ENCODE peak calls at places on chromosomes 3 and 15, in seven cellular contexts. H is HL-60, M is nephron progenitor cell, J is neural progenitor cell, X is GM12892, P is GM23248, U is AG09319. K is an unnamed sample.

GRCh38 chr3:187951452-187952190 is 202.3 kb upstream of the LPP start:
- DNase-seq in H (peak; percentile 85), U (no peak), X (no peak), M (no peak), J (no peak), P (peak; percentile 8), K (no peak)

GRCh38 chr15:70379134-70379533 is 281.4 kb upstream of the TLE3 start:
- DNase-seq in M (no peak), J (no peak), U (no peak), X (no peak), P (no peak), H (no peak), K (no peak)

GRCh38 chr3:12287727-12288465 is 974 bp upstream of the PPARG start:
- DNase-seq in M (peak; percentile 67), P (peak; percentile 63), X (peak; percentile 3), H (no peak), J (peak; percentile 78), U (no peak), K (peak; percentile 62)

GRCh38 chr3:9932535-9932842 is 1.1 kb upstream of the CRELD1 start:
- DNase-seq in P (no peak), M (no peak), J (no peak), X (no peak), H (no peak), U (no peak), K (no peak)

GRCh38 chr3:72071624-72072023 is 286.7 kb upstream of the PROK2 start:
- DNase-seq in P (no peak), H (no peak), X (no peak), M (no peak), J (no peak), U (no peak), K (no peak)

GRCh38 chr3:84904819-84905555 is 53.8 kb upstream of the CADM2 start:
- DNase-seq in X (no peak), H (no peak), J (peak; percentile 23), M (no peak), P (no peak), U (no peak), K (no peak)

GRCh38 chr3:136621628-136622027 is 130.6 kb downstream of the STAG1 start:
- DNase-seq in J (no peak), U (no peak), M (no peak), X (no peak), H (no peak), P (peak; percentile 72), K (no peak)

GRCh38 chr3:39808467-39809180 is 785 bp upstream of the MYRIP start:
- DNase-seq in H (no peak), M (peak; percentile 53), P (peak; percentile 32), U (no peak), X (no peak), J (peak; percentile 88), K (peak; percentile 16)

GRCh38 chr3:32596926-32597369 is 26.3 kb upstream of the DYNC1LI1 start:
- DNase-seq in H (no peak), M (no peak), U (no peak), P (no peak), X (no peak), J (no peak), K (no peak)

GRCh38 chr15:80694624-80695098 is 449 bp upstream of the ABHD17C start:
- DNase-seq in P (peak; percentile 64), X (peak; percentile 42), U (no peak), M (no peak), H (no peak), J (peak; percentile 16), K (peak; percentile 25)

GRCh38 chr3:159825216-159825854 is 163.3 kb upstream of the IL12A start:
- DNase-seq in J (no peak), H (no peak), M (no peak), X (no peak), P (no peak), U (no peak), K (no peak)

GRCh38 chr3:36166477-36166876 is 213.8 kb upstream of the STAC start:
- DNase-seq in U (peak; percentile 8), J (no peak), H (no peak), X (no peak), M (no peak), P (peak; percentile 91), K (no peak)

GRCh38 chr3:158659454-158660237 is 12.8 kb downstream of the LXN start:
- DNase-seq in J (peak; percentile 66), U (no peak), H (no peak), M (peak; percentile 49), P (peak; percentile 91), X (no peak), K (peak; percentile 59)

GRCh38 chr3:36707623-36708409 is 56.5 kb downstream of the DCLK3 start:
- DNase-seq in P (peak; percentile 86), M (no peak), H (peak; percentile 57), X (no peak), U (no peak), J (no peak), K (no peak)

GRCh38 chr15:39584266-39584659 is 3.4 kb downstream of the THBS1 start:
- DNase-seq in U (no peak), H (no peak), X (no peak), M (no peak), J (no peak), P (no peak), K (no peak)

GRCh38 chr3:177451277-177451880 is 254.1 kb upstream of the TBL1XR1 start:
- DNase-seq in M (no peak), J (no peak), X (no peak), U (no peak), P (peak; percentile 19), H (no peak), K (no peak)

GRCh38 chr15:56243117-56243773 is 434 bp downstream of the RFX7 start:
- DNase-seq in H (peak; percentile 73), X (peak; percentile 20), U (no peak), M (peak; percentile 63), J (peak; percentile 77), P (peak; percentile 60), K (peak; percentile 9)

GRCh38 chr15:92624401-92624991 is 31.1 kb downstream of the FAM174B start:
- DNase-seq in M (no peak), X (no peak), J (peak; percentile 24), P (peak; percentile 50), H (no peak), U (no peak), K (no peak)

GRCh38 chr3:129594907-129595390 is 11.5 kb downstream of the PLXND1 start:
- DNase-seq in M (no peak), U (no peak), J (no peak), X (no peak), P (no peak), H (no peak), K (no peak)

GRCh38 chr15:98123297-98123696 is 162.8 kb downstream of the ARRDC4 start:
- DNase-seq in J (no peak), M (no peak), U (no peak), X (no peak), P (peak; percentile 45), H (no peak), K (no peak)

GRCh38 chr3:142424754-142425153 is 23.1 kb downstream of the XRN1 start:
- DNase-seq in M (no peak), X (no peak), J (no peak), U (no peak), H (no peak), P (no peak), K (no peak)

K was measured in HEK293T.